ENCODE peak calls at places on chromosomes 16 and 17, in six cellular contexts. J is IMR-90, W is GM10248, P is GM23338, A is kidney, G is neural crest cell. K is an unnamed sample.

GRCh38 chr17:77404812-77405581 is 264.2 kb downstream of the SEC14L1 start:
- DNase-seq in W (peak), J (peak), P (no peak), A (no peak), G (no peak), K (no peak)

GRCh38 chr16:28140788-28141618 is 70.8 kb downstream of the XPO6 start:
- DNase-seq in G (no peak), P (peak), W (peak), J (no peak), A (no peak), K (no peak)

GRCh38 chr16:67723151-67723915 is 4.2 kb upstream of the GFOD2 start:
- DNase-seq in J (peak), A (no peak), P (no peak), W (no peak), G (no peak), K (no peak)

GRCh38 chr16:64356267-64356666 is 765.6 kb downstream of the CDH11 start:
- DNase-seq in P (no peak), J (peak), G (no peak), A (no peak), W (no peak), K (no peak)

GRCh38 chr17:80683625-80684100 is 139.0 kb downstream of the RPTOR start:
- DNase-seq in G (no peak), P (no peak), A (no peak), J (no peak), W (no peak), K (no peak)

GRCh38 chr16:84608281-84608680 is 9.6 kb downstream of the COTL1 start:
- DNase-seq in G (no peak), W (no peak), A (no peak), J (no peak), P (no peak), K (no peak)

GRCh38 chr17:48240562-48241130 is 133.1 kb downstream of the SNX11 start:
- DNase-seq in G (no peak), W (no peak), A (no peak), P (no peak), J (peak), K (no peak)

GRCh38 chr16:17070882-17071592 is 399.7 kb downstream of the XYLT1 start:
- DNase-seq in A (peak), G (peak), J (no peak), P (peak), W (peak), K (peak)

GRCh38 chr16:17311333-17312099 is 159.2 kb downstream of the XYLT1 start:
- DNase-seq in A (no peak), W (no peak), J (no peak), G (no peak), P (no peak), K (no peak)

GRCh38 chr17:59331929-59332889 is 754 bp downstream of the YPEL2 start:
- DNase-seq in P (peak), G (no peak), J (no peak), W (peak), A (peak), K (peak)

GRCh38 chr16:71410146-71410545 is 31.7 kb downstream of the TLE7 start:
- DNase-seq in G (no peak), W (no peak), P (no peak), A (no peak), J (no peak), K (no peak)

GRCh38 chr16:71409038-71409775 is 32.6 kb downstream of the TLE7 start:
- DNase-seq in G (no peak), J (no peak), W (no peak), P (no peak), A (no peak), K (no peak)

GRCh38 chr16:71413341-71413740 is 28.5 kb downstream of the TLE7 start:
- DNase-seq in W (no peak), J (no peak), G (no peak), P (no peak), A (no peak), K (no peak)

GRCh38 chr16:71414038-71414437 is 27.8 kb downstream of the TLE7 start:
- DNase-seq in A (no peak), J (no peak), G (no peak), W (no peak), P (no peak), K (no peak)

GRCh38 chr16:71412270-71413160 is 29.3 kb downstream of the TLE7 start:
- DNase-seq in A (peak), J (peak), W (peak), G (peak), P (peak), K (peak)
- TF ChIP-seq CTCF in A (peak), J (peak), W (peak), G (peak), P (peak), K (peak)

DNA sequence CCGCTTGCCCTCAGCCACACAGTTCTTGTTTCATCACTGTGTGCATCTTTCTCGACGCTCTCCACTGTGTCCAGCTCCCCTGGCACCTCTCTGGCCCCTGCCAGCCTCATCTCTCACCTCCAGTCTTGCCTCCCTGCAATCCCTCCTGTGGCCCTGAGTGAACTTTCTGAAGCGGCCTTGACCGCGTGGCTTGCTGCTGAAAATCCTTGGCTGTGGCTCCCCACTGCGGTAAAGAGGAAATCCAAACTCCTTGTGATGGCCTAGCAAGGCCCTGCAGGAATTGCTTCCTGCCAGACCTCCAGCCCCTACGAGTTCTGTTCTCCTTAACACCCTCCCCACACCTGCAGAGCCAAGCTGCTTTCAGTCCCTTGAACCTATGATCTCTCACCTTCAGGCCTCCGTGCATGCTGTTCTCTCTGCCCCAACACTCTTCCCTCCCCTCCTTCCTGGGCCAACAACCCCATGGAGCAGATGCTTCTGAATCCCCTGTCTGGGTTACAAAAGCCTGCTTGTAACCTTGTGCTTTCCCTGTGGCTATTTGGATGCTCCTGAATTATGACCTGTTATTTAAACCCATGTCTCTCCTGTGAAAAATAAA is 33.6 kb upstream of the BRD7 start:
- DNase-seq in A (no peak), P (no peak), W (no peak), J (no peak), G (no peak), K (no peak)
- TF ChIP-seq CTCF in A (no peak), P (no peak), W (no peak), J (no peak), G (no peak), K (no peak)

GRCh38 chr17:49545007-49545660 is 30.5 kb upstream of the NXPH3 start:
- DNase-seq in G (no peak), P (peak), J (no peak), A (no peak), W (no peak), K (no peak)
- TF ChIP-seq CTCF in G (no peak), P (no peak), J (no peak), A (no peak), W (no peak), K (no peak)

GRCh38 chr16:11880047-11880446 is 28.7 kb upstream of the RSL1D1 start:
- DNase-seq in J (no peak), W (no peak), A (no peak), P (no peak), G (no peak), K (no peak)
- TF ChIP-seq CTCF in J (no peak), W (no peak), A (no peak), P (no peak), G (no peak), K (no peak)

DNA sequence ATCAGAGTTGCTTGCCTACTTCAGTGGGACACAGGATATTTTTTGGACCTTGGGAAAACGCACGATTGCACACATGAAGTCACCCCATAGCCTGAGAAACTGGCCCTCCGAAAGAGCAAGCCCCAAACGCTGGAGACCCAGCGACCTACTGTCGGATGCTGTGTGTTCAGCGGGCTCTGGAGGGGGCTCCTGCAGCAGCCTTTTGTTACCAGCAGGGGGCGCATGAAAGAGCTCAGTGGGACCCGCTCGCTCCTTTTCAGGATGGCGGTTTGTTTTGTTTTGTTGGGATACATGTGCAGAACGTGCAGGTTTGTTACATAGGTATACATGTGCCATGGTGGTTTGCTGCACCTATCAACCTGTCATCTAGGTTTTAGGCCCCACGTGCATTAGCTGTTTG is 28.4 kb downstream of the MYH3 start:
- DNase-seq in P (peak), G (no peak), A (no peak), W (no peak), J (no peak), K (peak)
- TF ChIP-seq CTCF in P (peak), G (peak), A (no peak), W (peak), J (no peak), K (peak)

DNA sequence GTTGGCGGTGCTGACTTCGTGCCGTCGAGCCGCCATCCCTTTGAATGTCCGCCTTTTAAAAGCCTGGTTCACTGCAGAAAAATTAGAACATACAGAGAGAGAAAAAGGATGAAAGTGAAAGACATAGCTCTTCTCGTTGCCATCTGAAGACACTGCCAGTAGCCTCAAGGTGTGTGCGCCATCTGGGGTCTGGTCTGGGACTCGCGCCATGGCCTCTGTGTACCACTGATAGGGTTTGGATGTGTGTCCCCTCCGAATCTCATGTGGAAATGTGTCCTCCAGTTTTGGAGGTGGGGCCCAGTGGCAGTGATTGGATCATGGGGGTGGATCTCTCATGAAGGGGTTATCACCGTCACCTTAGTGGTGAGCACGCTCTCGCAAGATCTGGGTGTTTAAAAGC is 15.5 kb downstream of the GSE1 start:
- DNase-seq in W (no peak), G (no peak), P (no peak), J (no peak), A (no peak), K (no peak)
- TF ChIP-seq CTCF in W (no peak), G (no peak), P (peak), J (no peak), A (no peak), K (no peak)

GRCh38 chr17:35243459-35244204 is 760 bp downstream of the SLFN5 start:
- DNase-seq in J (peak), A (peak), G (peak), P (peak), W (peak), K (peak)

GRCh38 chr17:35244345-35245195 is 1.7 kb downstream of the SLFN5 start:
- DNase-seq in J (peak), G (peak), P (peak), W (peak), A (peak), K (peak)

GRCh38 chr17:35241520-35241919 is 1.4 kb upstream of the SLFN5 start:
- DNase-seq in P (peak), A (no peak), J (no peak), W (no peak), G (no peak), K (no peak)

GRCh38 chr17:35242158-35242804 is 591 bp upstream of the SLFN5 start:
- DNase-seq in A (peak), P (peak), J (peak), G (no peak), W (peak), K (peak)

GRCh38 chr17:35242805-35243458 is at the start of gene SLFN5:
- DNase-seq in G (peak), P (peak), J (peak), W (peak), A (peak), K (peak)
- TF ChIP-seq CTCF in G (no peak), P (no peak), J (no peak), W (no peak), A (no peak), K (no peak)

GRCh38 chr17:14864127-14864526 is 401.0 kb downstream of the PMP22 start:
- DNase-seq in W (no peak), J (no peak), A (no peak), G (no peak), P (no peak), K (no peak)
- TF ChIP-seq CTCF in W (no peak), J (no peak), A (no peak), G (no peak), P (no peak), K (no peak)

GRCh38 chr16:87384162-87384999 is 805 bp upstream of the FBXO31 start:
- DNase-seq in A (peak), G (no peak), P (peak), J (no peak), W (no peak), K (peak)
- TF ChIP-seq CTCF in A (no peak), G (no peak), P (no peak), J (no peak), W (no peak), K (no peak)

DNA sequence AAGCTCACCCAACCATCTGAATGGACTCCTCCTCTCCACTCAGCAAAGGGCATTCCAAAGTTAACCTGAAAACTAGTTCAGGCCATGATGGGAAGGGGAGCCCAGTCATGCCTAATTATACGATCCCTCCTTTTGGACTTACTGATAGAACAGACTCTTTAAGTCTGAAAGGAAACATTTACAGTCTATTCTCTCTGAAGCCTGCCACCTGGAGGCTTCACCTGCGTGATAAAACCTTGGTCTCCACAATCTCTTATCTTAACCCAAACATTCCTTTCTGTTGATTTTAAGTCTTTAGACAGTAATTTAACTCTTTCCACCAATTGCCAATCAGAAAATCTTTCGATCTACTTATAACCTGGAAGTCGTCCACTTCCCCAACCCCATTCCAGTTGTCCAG is 9.0 kb upstream of the MPP2 start:
- DNase-seq in J (no peak), W (no peak), A (no peak), P (no peak), G (no peak), K (no peak)
- TF ChIP-seq CTCF in J (no peak), W (no peak), A (no peak), P (peak), G (no peak), K (no peak)

K was measured in endothelial cell.